ENCODE peak calls at places on chromosome 14, in four cellular contexts. One of them, this sample, is unnamed.

GRCh38 chr14:100056964-100057817 is 8.0 kb upstream of the EVL start:
- DNase-seq in activated naive CD4-positive, alpha-beta T cell treated with anti-CD3 and anti-CD28 coated beads, Interleukin-2, amount 10 ng/mL, durations not matched to agents 7 days and 5 days: peak
- DNase-seq in stimulated activated CD4-positive, alpha-beta T cell treated with anti-CD3 and anti-CD28 coated beads, Interleukin-2, amount 100 ng/mL, for 48 hours: no peak
- DNase-seq in hippocampal formation: no peak
- DNase-seq in this sample: no peak

GRCh38 chr14:68403191-68403781 is 389.6 kb downstream of the ZFP36L1 start:
- DNase-seq in activated naive CD4-positive, alpha-beta T cell treated with anti-CD3 and anti-CD28 coated beads, Interleukin-2, amount 10 ng/mL, durations not matched to agents 7 days and 5 days: no peak
- DNase-seq in stimulated activated CD4-positive, alpha-beta T cell treated with anti-CD3 and anti-CD28 coated beads, Interleukin-2, amount 100 ng/mL, for 48 hours: no peak
- DNase-seq in hippocampal formation: no peak
- DNase-seq in this sample: no peak

GRCh38 chr14:35361141-35361480 is 43.4 kb downstream of the NFKBIA start:
- DNase-seq in activated naive CD4-positive, alpha-beta T cell treated with anti-CD3 and anti-CD28 coated beads, Interleukin-2, amount 10 ng/mL, durations not matched to agents 7 days and 5 days: no peak
- DNase-seq in stimulated activated CD4-positive, alpha-beta T cell treated with anti-CD3 and anti-CD28 coated beads, Interleukin-2, amount 100 ng/mL, for 48 hours: no peak
- DNase-seq in hippocampal formation: no peak
- DNase-seq in this sample: no peak

GRCh38 chr14:81296263-81296923 is 75.6 kb upstream of the GTF2A1 start:
- DNase-seq in activated naive CD4-positive, alpha-beta T cell treated with anti-CD3 and anti-CD28 coated beads, Interleukin-2, amount 10 ng/mL, durations not matched to agents 7 days and 5 days: no peak
- DNase-seq in stimulated activated CD4-positive, alpha-beta T cell treated with anti-CD3 and anti-CD28 coated beads, Interleukin-2, amount 100 ng/mL, for 48 hours: no peak
- DNase-seq in hippocampal formation: no peak
- DNase-seq in this sample: no peak

GRCh38 chr14:70563869-70564268 is 29.1 kb upstream of the ADAM20 start:
- DNase-seq in activated naive CD4-positive, alpha-beta T cell treated with anti-CD3 and anti-CD28 coated beads, Interleukin-2, amount 10 ng/mL, durations not matched to agents 7 days and 5 days: no peak
- DNase-seq in stimulated activated CD4-positive, alpha-beta T cell treated with anti-CD3 and anti-CD28 coated beads, Interleukin-2, amount 100 ng/mL, for 48 hours: no peak
- DNase-seq in hippocampal formation: no peak
- DNase-seq in this sample: peak

GRCh38 chr14:54098536-54098935 is 141.9 kb upstream of the BMP4 start:
- DNase-seq in activated naive CD4-positive, alpha-beta T cell treated with anti-CD3 and anti-CD28 coated beads, Interleukin-2, amount 10 ng/mL, durations not matched to agents 7 days and 5 days: no peak
- DNase-seq in stimulated activated CD4-positive, alpha-beta T cell treated with anti-CD3 and anti-CD28 coated beads, Interleukin-2, amount 100 ng/mL, for 48 hours: no peak
- DNase-seq in hippocampal formation: no peak
- DNase-seq in this sample: no peak

GRCh38 chr14:49908433-49908782 is 15.5 kb downstream of the ARF6 start:
- DNase-seq in activated naive CD4-positive, alpha-beta T cell treated with anti-CD3 and anti-CD28 coated beads, Interleukin-2, amount 10 ng/mL, durations not matched to agents 7 days and 5 days: no peak
- DNase-seq in stimulated activated CD4-positive, alpha-beta T cell treated with anti-CD3 and anti-CD28 coated beads, Interleukin-2, amount 100 ng/mL, for 48 hours: no peak
- DNase-seq in hippocampal formation: no peak
- DNase-seq in this sample: no peak

GRCh38 chr14:67360469-67361206 is 510 bp downstream of the EIF2S1 start:
- DNase-seq in activated naive CD4-positive, alpha-beta T cell treated with anti-CD3 and anti-CD28 coated beads, Interleukin-2, amount 10 ng/mL, durations not matched to agents 7 days and 5 days: no peak
- DNase-seq in stimulated activated CD4-positive, alpha-beta T cell treated with anti-CD3 and anti-CD28 coated beads, Interleukin-2, amount 100 ng/mL, for 48 hours: no peak
- DNase-seq in hippocampal formation: no peak
- DNase-seq in this sample: no peak

GRCh38 chr14:76696791-76697190 is 64.5 kb upstream of the VASH1 start:
- DNase-seq in activated naive CD4-positive, alpha-beta T cell treated with anti-CD3 and anti-CD28 coated beads, Interleukin-2, amount 10 ng/mL, durations not matched to agents 7 days and 5 days: no peak
- DNase-seq in stimulated activated CD4-positive, alpha-beta T cell treated with anti-CD3 and anti-CD28 coated beads, Interleukin-2, amount 100 ng/mL, for 48 hours: no peak
- DNase-seq in hippocampal formation: no peak
- DNase-seq in this sample: no peak

GRCh38 chr14:91554535-91555332 is 44.6 kb upstream of the PPP4R3A start:
- DNase-seq in activated naive CD4-positive, alpha-beta T cell treated with anti-CD3 and anti-CD28 coated beads, Interleukin-2, amount 10 ng/mL, durations not matched to agents 7 days and 5 days: no peak
- DNase-seq in stimulated activated CD4-positive, alpha-beta T cell treated with anti-CD3 and anti-CD28 coated beads, Interleukin-2, amount 100 ng/mL, for 48 hours: no peak
- DNase-seq in hippocampal formation: no peak
- DNase-seq in this sample: no peak

GRCh38 chr14:105394714-105395537 is 3.4 kb upstream of the TEX22 start:
- DNase-seq in activated naive CD4-positive, alpha-beta T cell treated with anti-CD3 and anti-CD28 coated beads, Interleukin-2, amount 10 ng/mL, durations not matched to agents 7 days and 5 days: no peak
- DNase-seq in stimulated activated CD4-positive, alpha-beta T cell treated with anti-CD3 and anti-CD28 coated beads, Interleukin-2, amount 100 ng/mL, for 48 hours: no peak
- DNase-seq in hippocampal formation: no peak
- DNase-seq in this sample: no peak

GRCh38 chr14:73746540-73747385 is 32.6 kb upstream of the PNMA1 start:
- DNase-seq in activated naive CD4-positive, alpha-beta T cell treated with anti-CD3 and anti-CD28 coated beads, Interleukin-2, amount 10 ng/mL, durations not matched to agents 7 days and 5 days: no peak
- DNase-seq in stimulated activated CD4-positive, alpha-beta T cell treated with anti-CD3 and anti-CD28 coated beads, Interleukin-2, amount 100 ng/mL, for 48 hours: no peak
- DNase-seq in hippocampal formation: no peak
- DNase-seq in this sample: no peak

GRCh38 chr14:66216763-66217162 is 269.4 kb upstream of the CCDC196 start:
- DNase-seq in activated naive CD4-positive, alpha-beta T cell treated with anti-CD3 and anti-CD28 coated beads, Interleukin-2, amount 10 ng/mL, durations not matched to agents 7 days and 5 days: no peak
- DNase-seq in stimulated activated CD4-positive, alpha-beta T cell treated with anti-CD3 and anti-CD28 coated beads, Interleukin-2, amount 100 ng/mL, for 48 hours: no peak
- DNase-seq in hippocampal formation: no peak
- DNase-seq in this sample: no peak

GRCh38 chr14:32083315-32083624 is 6.2 kb downstream of the ARHGAP5 start:
- DNase-seq in activated naive CD4-positive, alpha-beta T cell treated with anti-CD3 and anti-CD28 coated beads, Interleukin-2, amount 10 ng/mL, durations not matched to agents 7 days and 5 days: no peak
- DNase-seq in stimulated activated CD4-positive, alpha-beta T cell treated with anti-CD3 and anti-CD28 coated beads, Interleukin-2, amount 100 ng/mL, for 48 hours: no peak
- DNase-seq in hippocampal formation: no peak
- DNase-seq in this sample: no peak